ENCODE peak calls at places on chromosomes 5 and 9, in six cellular contexts. G is activated effector memory CD4-positive, alpha-beta T cell treated with anti-CD3 and anti-CD28 coated beads, Interleukin-2, amount 50 U/mL, for 16 hours; S is GM12892; B is Right ventricle myocardium superior; Q is NCI-H2029 treated with DMSO at 0.1 percent for 48 hours; W is activated CD4-positive, alpha-beta T cell treated with anti-CD3 and anti-CD28 coated beads, Interleukin-2, amount 10 ng/mL, durations not matched to agents 7 days and 5 days. M is an unnamed sample.

GRCh38 chr9:19430201-19430760 is 21.5 kb downstream of the ACER2 start:
- DNase-seq in G (no peak), S (no peak), B (no peak), Q (no peak), W (no peak), M (no peak)

GRCh38 chr5:7873216-7873615 is 4.3 kb downstream of the MTRR start:
- DNase-seq in G (peak), S (no peak), B (no peak), Q (no peak), W (peak), M (no peak)

GRCh38 chr5:6704361-6704851 is 8.8 kb upstream of the TENT4A start:
- DNase-seq in G (no peak), S (no peak), B (peak), Q (no peak), W (no peak), M (no peak)

GRCh38 chr5:28391277-28391676 is 1352.9 kb upstream of the CDH9 start:
- DNase-seq in G (no peak), S (no peak), B (no peak), Q (no peak), W (no peak), M (no peak)

GRCh38 chr5:67644221-67644920 is 447.8 kb upstream of the CD180 start:
- DNase-seq in G (no peak), S (no peak), B (no peak), Q (no peak), W (no peak), M (no peak)

GRCh38 chr5:78274540-78275197 is 19.8 kb downstream of the AP3B1 start:
- DNase-seq in G (no peak), S (no peak), B (no peak), Q (no peak), W (no peak), M (no peak)

GRCh38 chr5:1820926-1821325 is 19.7 kb downstream of the NDUFS6 start:
- DNase-seq in G (peak), S (no peak), B (no peak), Q (no peak), W (no peak), M (no peak)

GRCh38 chr5:142433526-142434321 is 108.9 kb upstream of the SPRY4 start:
- DNase-seq in G (no peak), S (no peak), B (no peak), Q (no peak), W (no peak), M (peak)

GRCh38 chr9:133711428-133712220 is 26.5 kb downstream of the SARDH start:
- DNase-seq in G (no peak), S (no peak), B (peak), Q (no peak), W (no peak), M (no peak)

GRCh38 chr9:121784706-121785426 is 133.4 kb downstream of the DAB2IP start:
- DNase-seq in G (peak), S (no peak), B (peak), Q (no peak), W (no peak), M (no peak)

GRCh38 chr5:66232701-66233100 is 88.6 kb downstream of the SREK1 start:
- DNase-seq in G (no peak), S (no peak), B (no peak), Q (no peak), W (no peak), M (no peak)

GRCh38 chr9:75552941-75553340 is 337.5 kb upstream of the PCSK5 start:
- DNase-seq in G (no peak), S (no peak), B (no peak), Q (no peak), W (no peak), M (no peak)

GRCh38 chr9:114218264-114219120 is 63.2 kb downstream of the COL27A1 start:
- DNase-seq in G (no peak), S (no peak), B (no peak), Q (no peak), W (no peak), M (no peak)

GRCh38 chr5:131968396-131968954 is 23.0 kb upstream of the MEIKIN start:
- DNase-seq in G (no peak), S (no peak), B (no peak), Q (no peak), W (no peak), M (no peak)

GRCh38 chr9:132114102-132114707 is 34.5 kb upstream of the MED27 start:
- DNase-seq in G (peak), S (no peak), B (peak), Q (no peak), W (peak), M (peak)

GRCh38 chr5:173435543-173435942 is 107.3 kb upstream of the STC2 start:
- DNase-seq in G (no peak), S (no peak), B (no peak), Q (no peak), W (no peak), M (no peak)

GRCh38 chr9:89835676-89836075 is 230.9 kb downstream of the GADD45G start:
- DNase-seq in G (no peak), S (no peak), B (no peak), Q (no peak), W (no peak), M (peak)

GRCh38 chr9:80790764-80791163 is 898.6 kb downstream of the TLE1 start:
- DNase-seq in G (no peak), S (no peak), B (no peak), Q (no peak), W (no peak), M (no peak)

GRCh38 chr5:109409061-109409843 is 522 bp downstream of the PJA2 start:
- DNase-seq in G (peak), S (peak), B (peak), Q (peak), W (peak), M (peak)

GRCh38 chr9:97382099-97382718 is 29.7 kb upstream of the TDRD7 start:
- DNase-seq in G (no peak), S (no peak), B (no peak), Q (no peak), W (no peak), M (no peak)

GRCh38 chr9:128011071-128011817 is 30.5 kb upstream of the EEIG1 start:
- DNase-seq in G (no peak), S (no peak), B (peak), Q (no peak), W (no peak), M (no peak)